ENCODE peak calls at places on chromosomes 13 and 19, in ten cellular contexts. One of them, this sample, is unnamed.

GRCh38 chr13:77919351-77920294 is 992 bp upstream of the EDNRB start:
- DNase-seq in GM12865: peak
- DNase-seq in left cardiac atrium: peak
- DNase-seq in HCEC 1CT: peak
- DNase-seq in EL: peak
- DNase-seq in cardiac fibroblast: peak
- DNase-seq in HEK293T: peak
- DNase-seq in occipital lobe: no peak
- DNase-seq in HFF-Myc: no peak
- DNase-seq in NCI-H1092: peak
- DNase-seq in this sample: peak

GRCh38 chr13:113029487-113030258 is 60.7 kb downstream of the MCF2L start:
- DNase-seq in left cardiac atrium: no peak
- DNase-seq in cardiac fibroblast: peak
- DNase-seq in occipital lobe: no peak
- DNase-seq in HFF-Myc: no peak
- DNase-seq in NCI-H1092: no peak
- DNase-seq in EL: peak
- DNase-seq in HEK293T: peak
- DNase-seq in HCEC 1CT: no peak
- DNase-seq in GM12865: peak
- DNase-seq in this sample: peak

GRCh38 chr13:111968611-111969010 is 98.3 kb upstream of the SOX1 start:
- DNase-seq in HFF-Myc: no peak
- DNase-seq in left cardiac atrium: no peak
- DNase-seq in HEK293T: no peak
- DNase-seq in EL: no peak
- DNase-seq in NCI-H1092: no peak
- DNase-seq in GM12865: no peak
- DNase-seq in cardiac fibroblast: no peak
- DNase-seq in occipital lobe: no peak
- DNase-seq in HCEC 1CT: no peak
- DNase-seq in this sample: no peak

GRCh38 chr13:111912453-111912866 is 154.5 kb upstream of the SOX1 start:
- DNase-seq in GM12865: no peak
- DNase-seq in HCEC 1CT: no peak
- DNase-seq in HEK293T: no peak
- DNase-seq in HFF-Myc: no peak
- DNase-seq in left cardiac atrium: no peak
- DNase-seq in cardiac fibroblast: no peak
- DNase-seq in EL: no peak
- DNase-seq in occipital lobe: no peak
- DNase-seq in NCI-H1092: no peak
- DNase-seq in this sample: no peak

GRCh38 chr13:76798037-76798436 is 88.2 kb downstream of the KCTD12 start:
- DNase-seq in GM12865: peak
- DNase-seq in EL: no peak
- DNase-seq in HFF-Myc: no peak
- DNase-seq in HCEC 1CT: no peak
- DNase-seq in left cardiac atrium: no peak
- DNase-seq in HEK293T: peak
- DNase-seq in cardiac fibroblast: no peak
- DNase-seq in NCI-H1092: no peak
- DNase-seq in occipital lobe: no peak
- DNase-seq in this sample: peak

GRCh38 chr13:112918746-112919145 is 50.3 kb upstream of the MCF2L start:
- DNase-seq in cardiac fibroblast: no peak
- DNase-seq in GM12865: no peak
- DNase-seq in HFF-Myc: no peak
- DNase-seq in occipital lobe: no peak
- DNase-seq in NCI-H1092: no peak
- DNase-seq in HEK293T: no peak
- DNase-seq in HCEC 1CT: no peak
- DNase-seq in left cardiac atrium: no peak
- DNase-seq in EL: no peak
- DNase-seq in this sample: no peak

GRCh38 chr19:58274771-58275199 is 4.0 kb upstream of the ZNF8 start:
- DNase-seq in left cardiac atrium: no peak
- DNase-seq in HCEC 1CT: no peak
- DNase-seq in EL: no peak
- DNase-seq in HEK293T: no peak
- DNase-seq in NCI-H1092: no peak
- DNase-seq in HFF-Myc: no peak
- DNase-seq in occipital lobe: peak
- DNase-seq in GM12865: no peak
- DNase-seq in cardiac fibroblast: peak
- DNase-seq in this sample: no peak

GRCh38 chr13:23578411-23579071 is 8.3 kb downstream of the TNFRSF19 start:
- DNase-seq in HEK293T: peak
- DNase-seq in cardiac fibroblast: peak
- DNase-seq in HFF-Myc: peak
- DNase-seq in HCEC 1CT: peak
- DNase-seq in GM12865: peak
- DNase-seq in occipital lobe: no peak
- DNase-seq in NCI-H1092: peak
- DNase-seq in left cardiac atrium: peak
- DNase-seq in EL: peak
- DNase-seq in this sample: peak

GRCh38 chr19:294341-294818 is 3.2 kb upstream of the PLPP2 start:
- DNase-seq in occipital lobe: no peak
- DNase-seq in HEK293T: no peak
- DNase-seq in GM12865: no peak
- DNase-seq in HCEC 1CT: no peak
- DNase-seq in NCI-H1092: no peak
- DNase-seq in left cardiac atrium: no peak
- DNase-seq in EL: peak
- DNase-seq in cardiac fibroblast: peak
- DNase-seq in HFF-Myc: no peak
- DNase-seq in this sample: no peak

GRCh38 chr19:49295208-49295880 is 29.6 kb downstream of the SLC6A16 start:
- DNase-seq in GM12865: no peak
- DNase-seq in EL: no peak
- DNase-seq in HCEC 1CT: no peak
- DNase-seq in occipital lobe: no peak
- DNase-seq in cardiac fibroblast: no peak
- DNase-seq in NCI-H1092: no peak
- DNase-seq in HFF-Myc: no peak
- DNase-seq in left cardiac atrium: no peak
- DNase-seq in HEK293T: no peak
- DNase-seq in this sample: no peak

GRCh38 chr19:3970313-3970807 is 539 bp downstream of the DAPK3 start:
- DNase-seq in left cardiac atrium: no peak
- DNase-seq in occipital lobe: no peak
- DNase-seq in cardiac fibroblast: no peak
- DNase-seq in HCEC 1CT: no peak
- DNase-seq in EL: no peak
- DNase-seq in NCI-H1092: no peak
- DNase-seq in HFF-Myc: no peak
- DNase-seq in GM12865: no peak
- DNase-seq in HEK293T: no peak
- DNase-seq in this sample: no peak

GRCh38 chr19:27746691-27747380 is 1466.1 kb downstream of the UQCRFS1 start:
- DNase-seq in HCEC 1CT: no peak
- DNase-seq in cardiac fibroblast: peak
- DNase-seq in EL: no peak
- DNase-seq in left cardiac atrium: peak
- DNase-seq in occipital lobe: no peak
- DNase-seq in GM12865: peak
- DNase-seq in NCI-H1092: no peak
- DNase-seq in HEK293T: peak
- DNase-seq in HFF-Myc: no peak
- DNase-seq in this sample: peak

GRCh38 chr19:48487944-48488343 is 18.8 kb downstream of the CYTH2 start:
- DNase-seq in EL: peak
- DNase-seq in HCEC 1CT: peak
- DNase-seq in occipital lobe: peak
- DNase-seq in cardiac fibroblast: peak
- DNase-seq in NCI-H1092: no peak
- DNase-seq in left cardiac atrium: peak
- DNase-seq in GM12865: no peak
- DNase-seq in HFF-Myc: no peak
- DNase-seq in HEK293T: no peak
- DNase-seq in this sample: no peak

GRCh38 chr19:3190470-3190770 is 4.7 kb downstream of the NCLN start:
- DNase-seq in HEK293T: no peak
- DNase-seq in left cardiac atrium: no peak
- DNase-seq in NCI-H1092: no peak
- DNase-seq in EL: no peak
- DNase-seq in cardiac fibroblast: no peak
- DNase-seq in HFF-Myc: no peak
- DNase-seq in GM12865: no peak
- DNase-seq in HCEC 1CT: no peak
- DNase-seq in occipital lobe: no peak
- DNase-seq in this sample: no peak

GRCh38 chr13:20525601-20526544 is at the start of gene CRYL1:
- DNase-seq in GM12865: peak
- DNase-seq in left cardiac atrium: peak
- DNase-seq in cardiac fibroblast: peak
- DNase-seq in NCI-H1092: peak
- DNase-seq in occipital lobe: peak
- DNase-seq in HCEC 1CT: peak
- DNase-seq in HFF-Myc: no peak
- DNase-seq in HEK293T: peak
- DNase-seq in EL: peak
- DNase-seq in this sample: peak

GRCh38 chr13:20588529-20589110 is 21.7 kb downstream of the IFT88 start:
- DNase-seq in GM12865: no peak
- DNase-seq in cardiac fibroblast: no peak
- DNase-seq in occipital lobe: no peak
- DNase-seq in HFF-Myc: no peak
- DNase-seq in HEK293T: no peak
- DNase-seq in EL: no peak
- DNase-seq in NCI-H1092: no peak
- DNase-seq in HCEC 1CT: no peak
- DNase-seq in left cardiac atrium: no peak
- DNase-seq in this sample: no peak

GRCh38 chr19:51294977-51295375 is 16.5 kb upstream of the IGLON5 start:
- DNase-seq in HFF-Myc: no peak
- DNase-seq in left cardiac atrium: no peak
- DNase-seq in HCEC 1CT: no peak
- DNase-seq in GM12865: no peak
- DNase-seq in NCI-H1092: no peak
- DNase-seq in occipital lobe: no peak
- DNase-seq in HEK293T: no peak
- DNase-seq in cardiac fibroblast: no peak
- DNase-seq in EL: no peak
- DNase-seq in this sample: no peak

GRCh38 chr13:97262058-97262457 is 39.9 kb downstream of the MBNL2 start:
- DNase-seq in HFF-Myc: no peak
- DNase-seq in NCI-H1092: no peak
- DNase-seq in HEK293T: no peak
- DNase-seq in EL: no peak
- DNase-seq in cardiac fibroblast: no peak
- DNase-seq in left cardiac atrium: no peak
- DNase-seq in GM12865: no peak
- DNase-seq in HCEC 1CT: no peak
- DNase-seq in occipital lobe: no peak
- DNase-seq in this sample: peak

GRCh38 chr13:25103711-25104110 is 7.8 kb downstream of the PABPC3 start:
- DNase-seq in HCEC 1CT: no peak
- DNase-seq in NCI-H1092: no peak
- DNase-seq in HFF-Myc: no peak
- DNase-seq in HEK293T: no peak
- DNase-seq in EL: no peak
- DNase-seq in occipital lobe: no peak
- DNase-seq in cardiac fibroblast: no peak
- DNase-seq in left cardiac atrium: no peak
- DNase-seq in GM12865: no peak
- DNase-seq in this sample: no peak

GRCh38 chr19:12155324-12155723 is 1.2 kb downstream of the ZNF625 start:
- DNase-seq in HFF-Myc: no peak
- DNase-seq in NCI-H1092: no peak
- DNase-seq in cardiac fibroblast: no peak
- DNase-seq in HCEC 1CT: no peak
- DNase-seq in EL: no peak
- DNase-seq in left cardiac atrium: no peak
- DNase-seq in HEK293T: no peak
- DNase-seq in GM12865: no peak
- DNase-seq in occipital lobe: no peak
- DNase-seq in this sample: no peak

GRCh38 chr19:38199340-38199739 is 24.7 kb downstream of the DPF1 start:
- DNase-seq in occipital lobe: no peak
- DNase-seq in HCEC 1CT: no peak
- DNase-seq in HFF-Myc: no peak
- DNase-seq in HEK293T: no peak
- DNase-seq in EL: no peak
- DNase-seq in NCI-H1092: no peak
- DNase-seq in GM12865: no peak
- DNase-seq in left cardiac atrium: no peak
- DNase-seq in cardiac fibroblast: no peak
- DNase-seq in this sample: no peak